ENCODE peak calls at places on chromosome 7, in nine cellular contexts. C is fibroblast of mammary gland; V is A549; D is mucosa of gallbladder; H is NCI-H774; Q is right lobe of liver; S is activated CD8-positive, alpha-beta memory T cell treated with anti-CD3 and anti-CD28 coated beads for 24 hours; O is progenitor cell of endocrine pancreas; M is stimulated activated CD8-positive, alpha-beta memory T cell treated with anti-CD3 and anti-CD28 coated beads, Interleukin-2, amount 100 ng/mL, for 1 hour. N is an unnamed sample.

GRCh38 chr7:151461096-151461941 is 21.4 kb upstream of the CRYGN start:
- DNase-seq in C (no peak), V (no peak), D (no peak), H (no peak), Q (no peak), S (no peak), O (no peak), M (no peak), N (no peak)

GRCh38 chr7:81845628-81846259 is 75.9 kb upstream of the HGF start:
- DNase-seq in C (peak; percentile 37), V (no peak), D (no peak), H (no peak), Q (no peak), S (no peak), O (no peak), M (no peak), N (peak; percentile 42)

GRCh38 chr7:4436936-4437335 is 245.2 kb upstream of the FOXK1 start:
- DNase-seq in C (no peak), V (no peak), D (no peak), H (no peak), Q (no peak), S (no peak), O (no peak), M (no peak), N (no peak)

GRCh38 chr7:41964849-41965745 is 262.2 kb upstream of the INHBA start:
- DNase-seq in C (no peak), V (no peak), D (no peak), H (no peak), Q (no peak), S (no peak), O (no peak), M (no peak), N (no peak)

GRCh38 chr7:112086496-112087254 is 119.5 kb downstream of the DOCK4 start:
- DNase-seq in C (no peak), V (no peak), D (no peak), H (no peak), Q (peak; percentile 49), S (no peak), O (no peak), M (no peak), N (no peak)

GRCh38 chr7:1121476-1121875 is 33.6 kb downstream of the GPER1 start:
- DNase-seq in C (no peak), V (no peak), D (no peak), H (no peak), Q (no peak), S (no peak), O (no peak), M (no peak), N (no peak)

GRCh38 chr7:126589068-126589684 is 663.6 kb downstream of the GRM8 start:
- DNase-seq in C (no peak), V (no peak), D (no peak), H (no peak), Q (no peak), S (no peak), O (no peak), M (no peak), N (no peak)

GRCh38 chr7:128210036-128210347 is 31.1 kb upstream of the LEP start:
- DNase-seq in C (no peak), V (no peak), D (no peak), H (no peak), Q (no peak), S (no peak), O (no peak), M (no peak), N (no peak)

GRCh38 chr7:44654255-44654791 is 47.9 kb downstream of the OGDH start:
- DNase-seq in C (no peak), V (no peak), D (no peak), H (no peak), Q (no peak), S (no peak), O (no peak), M (no peak), N (no peak)

GRCh38 chr7:84669177-84669732 is 474.7 kb upstream of the SEMA3A start:
- DNase-seq in C (no peak), V (no peak), D (no peak), H (no peak), Q (no peak), S (no peak), O (no peak), M (no peak), N (no peak)